ENCODE peak calls at places on chromosomes 12 and 14, in four cellular contexts. R, D, P and G are unnamed samples.
A peak's percentile ranks its signal among the peaks of the same experiment; 100 is the strongest.

GRCh38 chr12:30706476-30706875 is 10.8 kb upstream of the IPO8 start:
- DNase-seq in P (no peak), R (no peak), D (no peak), G (no peak)

GRCh38 chr12:115583591-115583990 is 693.9 kb downstream of the MED13L start:
- DNase-seq in P (no peak), R (no peak), D (no peak), G (no peak)

GRCh38 chr12:79083181-79083580 is 218.6 kb downstream of the SYT1 start:
- DNase-seq in D (no peak), R (no peak), P (no peak), G (no peak)

GRCh38 chr12:68410018-68410650 is 78.0 kb upstream of the MDM1 start:
- DNase-seq in D (no peak), R (no peak), P (no peak), G (no peak)

GRCh38 chr12:4584281-4584680 is 22.3 kb downstream of the DYRK4 start:
- DNase-seq in R (no peak), P (no peak), D (no peak), G (no peak)

GRCh38 chr14:26370118-26370517 is 227.7 kb downstream of the NOVA1 start:
- DNase-seq in P (no peak), R (no peak), D (no peak), G (no peak)

GRCh38 chr12:19036673-19037357 is 92.7 kb upstream of the PLEKHA5 start:
- DNase-seq in R (no peak), D (no peak), P (no peak), G (no peak)

GRCh38 chr12:49233842-49234526 is 30.9 kb upstream of the TUBA1C start:
- DNase-seq in R (peak; percentile 68), P (peak; percentile 94), D (peak; percentile 45), G (peak; percentile 66)

GRCh38 chr14:103626150-103626850 is 2.7 kb upstream of the KLC1 start:
- DNase-seq in P (no peak), R (no peak), D (no peak), G (no peak)

GRCh38 chr14:72682188-72682587 is 211.7 kb downstream of the DPF3 start:
- DNase-seq in D (no peak), R (no peak), P (no peak), G (no peak)

GRCh38 chr12:123986374-123986920 is 13.4 kb downstream of the ZNF664 start:
- DNase-seq in D (no peak), P (no peak), R (no peak), G (no peak)

GRCh38 chr14:68368850-68369249 is 424.0 kb downstream of the ZFP36L1 start:
- DNase-seq in P (no peak), D (no peak), R (no peak), G (no peak)

DNA sequence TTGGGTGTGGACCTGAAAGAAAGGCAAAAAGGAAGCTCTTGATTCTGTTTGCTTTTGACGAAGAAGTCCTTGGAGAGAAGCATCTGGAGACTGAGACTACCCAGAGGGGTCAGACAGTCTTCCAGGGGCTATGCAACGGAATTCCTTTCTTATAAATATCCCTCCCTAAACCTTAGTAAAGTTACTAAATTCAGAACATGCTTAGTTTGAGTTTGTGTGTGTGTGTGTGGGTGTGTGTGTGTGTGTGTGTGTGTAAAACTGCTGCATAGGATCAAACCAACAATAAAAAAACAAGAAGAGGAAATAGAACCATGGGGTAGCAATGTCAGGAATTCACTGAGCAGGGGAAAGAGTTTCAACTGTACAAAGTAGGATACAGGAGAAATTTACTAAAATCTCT is 36.7 kb downstream of the EAPP start:
- DNase-seq in R (no peak), P (no peak), D (no peak), G (no peak)
- H3K27ac ChIP-seq in R (no peak overlapping the region), P (no peak overlapping the region), D (no peak overlapping the region), G (no peak overlapping the region)

DNA sequence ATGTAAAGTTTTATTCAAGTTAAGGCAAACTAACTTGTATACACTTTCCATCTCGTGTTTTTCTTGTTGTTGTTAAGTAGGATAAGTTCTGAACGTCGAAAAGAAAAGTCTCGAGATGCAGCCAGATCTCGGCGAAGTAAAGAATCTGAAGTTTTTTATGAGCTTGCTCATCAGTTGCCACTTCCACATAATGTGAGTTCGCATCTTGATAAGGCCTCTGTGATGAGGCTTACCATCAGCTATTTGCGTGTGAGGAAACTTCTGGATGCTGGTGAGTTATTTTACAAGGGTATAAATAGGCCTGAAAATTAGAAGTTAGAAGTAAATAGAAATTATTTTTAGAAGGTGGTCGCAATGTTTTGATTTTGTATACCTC is 25.0 kb downstream of the HIF1A start:
- DNase-seq in P (no peak), R (no peak), D (no peak), G (no peak)
- H3K27ac ChIP-seq in P (peak overlapping the region; percentile 66), R (no peak overlapping the region), D (peak overlapping the region; percentile 20), G (no peak overlapping the region)

GRCh38 chr12:15664491-15664890 is 124.7 kb downstream of the EPS8 start:
- DNase-seq in P (no peak), R (no peak), D (no peak), G (no peak)

GRCh38 chr12:15670756-15671155 is 118.4 kb downstream of the EPS8 start:
- DNase-seq in P (no peak), R (no peak), D (no peak), G (no peak)

GRCh38 chr12:15669256-15669948 is 119.8 kb downstream of the EPS8 start:
- DNase-seq in R (no peak), D (no peak), P (no peak), G (no peak)
- H3K27ac ChIP-seq in R (no peak overlapping the region), D (no peak overlapping the region), P (no peak overlapping the region), G (no peak overlapping the region)

GRCh38 chr14:104666981-104667380 is 22.4 kb upstream of the INF2 start:
- DNase-seq in R (no peak), P (peak; percentile 72), D (no peak), G (no peak)

GRCh38 chr14:104664588-104664987 is 24.8 kb upstream of the INF2 start:
- DNase-seq in D (no peak), P (peak; percentile 68), R (peak; percentile 42), G (no peak)

GRCh38 chr14:104665092-104665662 is 24.2 kb upstream of the INF2 start:
- DNase-seq in D (no peak), P (no peak), R (peak; percentile 28), G (no peak)

GRCh38 chr14:104664107-104664506 is 25.3 kb upstream of the INF2 start:
- DNase-seq in R (no peak), D (no peak), P (peak; percentile 71), G (no peak)

DNA sequence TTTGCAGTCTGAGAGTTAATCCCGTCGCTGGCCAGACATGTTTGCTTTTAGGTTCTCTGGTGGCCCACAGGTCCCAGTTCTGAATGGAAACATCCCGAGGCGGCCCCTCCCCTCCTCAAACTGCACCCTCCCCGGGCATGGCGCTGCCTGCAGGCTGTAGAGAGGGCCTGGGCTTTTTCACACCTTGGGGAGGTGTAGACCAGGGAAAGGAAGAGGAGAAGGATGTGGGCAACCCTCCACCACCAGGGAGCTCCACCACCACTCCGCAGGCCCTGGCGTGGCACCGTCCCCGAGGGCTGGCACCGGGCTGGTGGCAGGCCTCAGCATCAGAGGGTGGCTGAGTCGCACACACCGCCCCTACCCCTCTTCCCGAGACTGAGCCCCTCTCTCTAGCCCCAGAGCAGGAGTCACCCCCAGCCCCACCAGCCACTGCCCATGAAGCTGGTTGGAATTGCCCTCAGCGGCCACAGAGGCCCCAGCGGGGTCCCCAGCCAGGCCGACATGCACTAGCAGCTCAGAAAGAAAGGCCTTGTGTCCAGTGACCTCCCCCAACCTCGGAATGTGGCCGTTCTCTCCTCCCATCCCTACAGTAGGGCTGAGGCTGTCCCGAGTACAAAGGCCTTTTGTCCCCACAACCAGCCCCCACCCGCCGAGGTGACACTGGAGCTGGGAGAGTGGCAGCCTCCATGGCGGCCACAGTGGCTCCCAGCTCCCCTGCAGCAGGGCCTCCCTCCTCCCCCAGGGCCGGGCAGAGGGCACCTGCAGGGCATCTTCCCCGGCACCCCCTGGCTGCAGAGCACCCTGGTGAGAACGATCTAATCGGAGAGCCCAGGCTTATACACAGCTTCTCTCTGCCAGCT is 23.5 kb upstream of the INF2 start:
- DNase-seq in D (peak; percentile 80), R (peak; percentile 87), P (peak; percentile 84), G (peak; percentile 76)
- H3K27ac ChIP-seq in D (peak overlapping the region; percentile 56), R (peak overlapping the region; percentile 94), P (no peak overlapping the region), G (peak overlapping the region; percentile 99)